ENCODE peak calls at places on chromosomes 3 and 15, in seven cellular contexts. X is coronary artery, D is HCT116, O is ovary, V is adrenal gland, Q is mucosa of descending colon, U is neural progenitor cell. W is an unnamed sample.

GRCh38 chr3:188007897-188008296 is 146.1 kb upstream of the LPP start:
- DNase-seq in X (no peak), D (no peak), O (no peak), V (no peak), Q (no peak), U (no peak), W (no peak)

GRCh38 chr3:22977042-22977441 is 226.1 kb upstream of the UBE2E2 start:
- DNase-seq in X (no peak), D (no peak), O (no peak), V (no peak), Q (no peak), U (no peak), W (no peak)

GRCh38 chr3:65678480-65678879 is 360.2 kb downstream of the MAGI1 start:
- DNase-seq in X (no peak), D (no peak), O (no peak), V (no peak), Q (no peak), U (peak), W (no peak)

GRCh38 chr3:122913539-122914100 is 113.9 kb downstream of the SEMA5B start:
- DNase-seq in X (peak), D (no peak), O (no peak), V (no peak), Q (no peak), U (no peak), W (no peak)

GRCh38 chr15:100256096-100256984 is 85.4 kb downstream of the ADAMTS17 start:
- DNase-seq in X (peak), D (no peak), O (no peak), V (no peak), Q (no peak), U (no peak), W (no peak)

GRCh38 chr3:173584834-173585831 is 187.6 kb downstream of the NLGN1 start:
- DNase-seq in X (no peak), D (no peak), O (no peak), V (peak), Q (peak), U (peak), W (peak)

GRCh38 chr15:31221936-31222515 is 104.6 kb upstream of the KLF13 start:
- DNase-seq in X (no peak), D (no peak), O (no peak), V (no peak), Q (no peak), U (no peak), W (no peak)

GRCh38 chr3:136135039-136135802 is 60.9 kb downstream of the MSL2 start:
- DNase-seq in X (no peak), D (no peak), O (no peak), V (no peak), Q (no peak), U (no peak), W (no peak)

GRCh38 chr15:37995461-37996347 is 61.3 kb downstream of the TMCO5A start:
- DNase-seq in X (no peak), D (peak), O (no peak), V (peak), Q (peak), U (peak), W (peak)

GRCh38 chr3:13111173-13111873 is 38.1 kb upstream of the IQSEC1 start:
- DNase-seq in X (peak), D (no peak), O (no peak), V (no peak), Q (peak), U (no peak), W (no peak)

GRCh38 chr3:45545476-45545875 is 49.1 kb upstream of the LIMD1 start:
- DNase-seq in X (no peak), D (no peak), O (no peak), V (peak), Q (no peak), U (no peak), W (peak)

GRCh38 chr15:39582286-39582976 is 1.6 kb downstream of the THBS1 start:
- DNase-seq in X (no peak), D (no peak), O (peak), V (no peak), Q (peak), U (no peak), W (peak)

GRCh38 chr3:124986153-124987143 is 51.9 kb upstream of the MUC13 start:
- DNase-seq in X (no peak), D (peak), O (no peak), V (peak), Q (peak), U (peak), W (peak)

GRCh38 chr15:63408514-63408913 is 26.9 kb upstream of the CA12 start:
- DNase-seq in X (no peak), D (no peak), O (no peak), V (no peak), Q (no peak), U (no peak), W (no peak)

GRCh38 chr15:100665570-100665969 is 63.2 kb downstream of the ASB7 start:
- DNase-seq in X (no peak), D (no peak), O (no peak), V (no peak), Q (no peak), U (no peak), W (no peak)

GRCh38 chr3:137770066-137770805 is 6.1 kb downstream of the SOX14 start:
- DNase-seq in X (no peak), D (no peak), O (no peak), V (no peak), Q (no peak), U (peak), W (no peak)

GRCh38 chr15:61835476-61836106 is 224.7 kb downstream of the VPS13C start:
- DNase-seq in X (no peak), D (peak), O (peak), V (peak), Q (peak), U (peak), W (peak)

GRCh38 chr3:197117107-197117506 is 87.5 kb upstream of the MELTF start:
- DNase-seq in X (no peak), D (no peak), O (no peak), V (no peak), Q (no peak), U (no peak), W (no peak)

GRCh38 chr3:65500398-65501306 is 538.1 kb downstream of the MAGI1 start:
- DNase-seq in X (no peak), D (no peak), O (no peak), V (no peak), Q (no peak), U (no peak), W (no peak)

GRCh38 chr3:189529468-189529867 is 101.7 kb upstream of the TP63 start:
- DNase-seq in X (no peak), D (no peak), O (no peak), V (no peak), Q (no peak), U (no peak), W (no peak)

GRCh38 chr15:56537881-56538280 is 72.9 kb upstream of the MNS1 start:
- DNase-seq in X (no peak), D (no peak), O (no peak), V (peak), Q (peak), U (no peak), W (no peak)

GRCh38 chr3:71428841-71429609 is 154.5 kb downstream of the FOXP1 start:
- DNase-seq in X (no peak), D (no peak), O (peak), V (peak), Q (peak), U (no peak), W (peak)

GRCh38 chr3:134083626-134084229 is 54.0 kb upstream of the SLCO2A1 start:
- DNase-seq in X (peak), D (no peak), O (no peak), V (no peak), Q (no peak), U (no peak), W (no peak)

GRCh38 chr15:64865126-64865997 is 23.6 kb downstream of the PLEKHO2 start:
- DNase-seq in X (no peak), D (no peak), O (no peak), V (no peak), Q (no peak), U (no peak), W (no peak)

GRCh38 chr15:75945953-75946352 is 42.3 kb downstream of the FBXO22 start:
- DNase-seq in X (no peak), D (no peak), O (no peak), V (no peak), Q (no peak), U (no peak), W (peak)

GRCh38 chr3:63429905-63430304 is 151.8 kb downstream of the SYNPR start:
- DNase-seq in X (no peak), D (no peak), O (no peak), V (no peak), Q (no peak), U (no peak), W (no peak)

GRCh38 chr15:52652984-52653383 is 26.2 kb downstream of the ATOSA start:
- DNase-seq in X (no peak), D (no peak), O (no peak), V (no peak), Q (peak), U (no peak), W (peak)

GRCh38 chr3:46065294-46065705 is 38.0 kb upstream of the XCR1 start:
- DNase-seq in X (no peak), D (peak), O (no peak), V (peak), Q (peak), U (no peak), W (no peak)

GRCh38 chr3:142866841-142867631 is 21.8 kb downstream of the PCOLCE2 start:
- DNase-seq in X (no peak), D (peak), O (no peak), V (no peak), Q (peak), U (peak), W (no peak)

GRCh38 chr15:42996871-42997270 is 76.3 kb upstream of the TTBK2 start:
- DNase-seq in X (no peak), D (no peak), O (no peak), V (no peak), Q (no peak), U (peak), W (no peak)

GRCh38 chr3:42491876-42492507 is 10.5 kb upstream of the VIPR1 start:
- DNase-seq in X (peak), D (no peak), O (no peak), V (no peak), Q (no peak), U (no peak), W (no peak)

GRCh38 chr3:112046599-112046998 is 12.1 kb downstream of the TMPRSS7 start:
- DNase-seq in X (no peak), D (no peak), O (no peak), V (no peak), Q (no peak), U (no peak), W (no peak)

GRCh38 chr3:143120716-143121239 is 1.2 kb downstream of the CHST2 start:
- DNase-seq in X (no peak), D (no peak), O (no peak), V (no peak), Q (peak), U (peak), W (peak)

GRCh38 chr3:61334783-61335182 is 83.5 kb upstream of the FHIT start:
- DNase-seq in X (no peak), D (no peak), O (no peak), V (no peak), Q (no peak), U (no peak), W (no peak)

GRCh38 chr15:69498987-69499386 is 46.4 kb downstream of the RPLP1 start:
- DNase-seq in X (no peak), D (no peak), O (no peak), V (no peak), Q (no peak), U (no peak), W (no peak)

GRCh38 chr3:12947504-12948369 is 106.4 kb upstream of the RPL32 start:
- DNase-seq in X (no peak), D (no peak), O (peak), V (peak), Q (peak), U (no peak), W (peak)

DNA sequence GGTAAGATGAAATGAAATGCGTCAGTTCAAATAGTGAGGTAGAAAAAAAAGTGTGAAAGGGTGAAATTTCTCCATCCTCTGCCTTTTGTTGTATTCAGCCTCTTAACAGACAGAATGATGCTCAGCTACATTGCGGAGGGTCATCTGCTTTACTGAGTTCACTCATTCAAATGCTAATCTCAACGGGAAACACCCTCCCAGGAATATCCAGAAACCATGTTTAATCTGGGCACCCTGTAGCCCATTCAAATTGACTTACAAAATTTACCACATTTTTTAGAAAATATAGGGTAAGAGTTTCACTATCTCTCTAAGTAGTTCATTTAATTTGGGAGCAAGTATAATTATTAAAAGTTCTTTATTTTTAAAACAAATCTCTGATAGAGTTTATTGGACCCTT is 42.9 kb downstream of the C3orf38 start:
- DNase-seq in X (no peak), D (no peak), O (no peak), V (no peak), Q (no peak), U (no peak), W (no peak)
- TF ChIP-seq CTCF in X (no peak), D (no peak), O (no peak), V (no peak), Q (no peak), U (no peak), W (no peak)

DNA sequence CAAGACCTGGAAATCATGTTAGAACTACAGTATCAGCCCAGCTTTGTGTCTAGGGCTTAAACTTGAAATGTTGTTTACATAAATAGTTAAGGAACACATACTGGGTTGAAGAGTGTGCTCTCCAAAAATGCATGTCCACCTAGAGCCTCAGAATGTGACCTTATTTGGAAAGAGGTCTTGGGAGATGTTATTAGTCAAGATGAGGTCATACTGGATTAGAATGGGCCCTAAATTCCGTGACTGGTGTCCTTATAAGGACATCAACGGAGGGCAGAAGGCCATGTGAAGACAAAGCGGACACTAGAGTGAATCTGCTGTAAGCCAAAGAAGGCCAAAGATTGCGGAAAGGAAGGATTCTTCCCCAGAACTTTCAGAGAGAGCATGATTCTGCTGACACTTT is 759.2 kb upstream of the CFAP20DC start:
- DNase-seq in X (no peak), D (no peak), O (no peak), V (no peak), Q (no peak), U (no peak), W (peak)
- H3K4me3 ChIP-seq in X (no peak), D (no peak), O (no peak), V (no peak), Q (no peak), U (no peak), W (no peak)

DNA sequence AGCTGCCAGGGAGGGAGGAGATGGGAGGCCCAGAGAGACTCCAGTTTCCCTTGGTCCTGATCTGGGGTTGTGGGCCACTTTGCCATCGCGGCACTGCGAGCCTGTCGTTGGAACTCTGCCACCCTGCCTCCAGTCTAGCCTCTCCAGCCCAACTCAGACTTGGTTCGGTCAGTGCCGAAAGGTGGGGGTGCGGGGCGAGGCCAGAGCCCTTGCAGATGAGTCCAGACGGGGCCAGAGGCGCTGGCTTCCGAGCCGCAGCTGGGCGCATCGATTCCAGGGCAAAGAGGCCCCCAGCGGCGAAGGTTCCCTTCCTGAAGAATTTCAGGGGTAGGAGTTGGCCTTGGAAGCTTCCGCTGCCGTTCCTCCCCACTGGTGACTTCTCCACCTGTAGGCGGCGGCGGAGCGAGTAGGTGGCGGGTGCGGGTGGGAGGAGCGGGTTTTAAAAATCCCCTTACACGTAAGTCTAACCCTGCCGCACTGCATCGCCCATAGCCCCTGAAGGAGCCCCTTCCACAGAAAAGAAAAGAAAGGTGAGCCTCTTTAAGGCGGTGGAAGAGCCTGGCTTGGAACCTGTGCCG is 5.1 kb downstream of the WNT5A start:
- DNase-seq in X (no peak), D (no peak), O (peak), V (no peak), Q (no peak), U (peak), W (peak)
- TF ChIP-seq CTCF in X (no peak), D (no peak), O (no peak), V (no peak), Q (no peak), U (peak), W (peak)

GRCh38 chr3:53193466-53194217 is 32.6 kb downstream of the PRKCD start:
- DNase-seq in X (no peak), D (no peak), O (peak), V (no peak), Q (no peak), U (peak), W (no peak)
- H3K4me3 ChIP-seq in X (peak), D (no peak), O (no peak), V (no peak), Q (no peak), U (no peak), W (no peak)

DNA sequence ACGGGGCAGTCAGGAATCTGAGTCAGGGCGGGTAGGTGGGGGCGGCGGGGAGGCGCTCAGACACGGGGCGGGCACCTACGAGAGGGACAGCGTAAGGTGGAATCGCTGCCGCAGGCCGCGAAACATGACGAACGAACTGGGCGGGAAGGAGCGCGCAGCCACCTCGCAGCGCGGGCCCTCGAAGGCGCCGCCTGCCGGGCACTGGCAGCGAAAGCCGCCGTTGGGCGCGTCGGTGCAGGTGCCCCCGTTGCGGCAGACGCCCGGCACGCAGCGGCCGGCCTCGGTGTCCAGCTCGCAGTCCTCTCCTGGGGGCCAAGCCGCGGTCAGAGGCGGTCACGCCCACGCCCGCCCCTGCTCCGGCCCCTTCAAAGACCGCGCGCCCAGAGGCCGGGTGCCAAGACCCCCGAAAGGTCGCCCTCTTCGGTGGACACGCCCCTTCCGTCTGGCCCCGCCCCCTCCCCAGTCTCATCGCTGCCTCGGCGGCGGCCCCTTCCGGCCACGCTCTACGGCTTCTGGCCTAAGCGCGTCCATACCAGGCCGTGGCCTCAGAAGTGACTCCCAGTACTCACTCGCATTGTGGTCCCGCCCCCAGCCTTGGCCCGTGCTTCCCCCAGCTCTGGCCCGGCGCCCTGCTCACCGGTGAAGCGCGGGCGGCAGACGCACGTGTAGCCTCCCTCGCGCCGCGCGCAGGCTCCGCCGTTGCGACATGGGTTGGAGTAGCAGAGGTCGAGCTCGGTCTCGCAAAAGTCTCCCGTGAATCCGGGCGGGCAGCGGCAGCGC is 6.4 kb downstream of the CELSR3 start:
- DNase-seq in X (peak), D (peak), O (peak), V (peak), Q (peak), U (peak), W (peak)
- TF ChIP-seq CTCF in X (peak), D (no peak), O (peak), V (peak), Q (peak), U (peak), W (peak)

DNA sequence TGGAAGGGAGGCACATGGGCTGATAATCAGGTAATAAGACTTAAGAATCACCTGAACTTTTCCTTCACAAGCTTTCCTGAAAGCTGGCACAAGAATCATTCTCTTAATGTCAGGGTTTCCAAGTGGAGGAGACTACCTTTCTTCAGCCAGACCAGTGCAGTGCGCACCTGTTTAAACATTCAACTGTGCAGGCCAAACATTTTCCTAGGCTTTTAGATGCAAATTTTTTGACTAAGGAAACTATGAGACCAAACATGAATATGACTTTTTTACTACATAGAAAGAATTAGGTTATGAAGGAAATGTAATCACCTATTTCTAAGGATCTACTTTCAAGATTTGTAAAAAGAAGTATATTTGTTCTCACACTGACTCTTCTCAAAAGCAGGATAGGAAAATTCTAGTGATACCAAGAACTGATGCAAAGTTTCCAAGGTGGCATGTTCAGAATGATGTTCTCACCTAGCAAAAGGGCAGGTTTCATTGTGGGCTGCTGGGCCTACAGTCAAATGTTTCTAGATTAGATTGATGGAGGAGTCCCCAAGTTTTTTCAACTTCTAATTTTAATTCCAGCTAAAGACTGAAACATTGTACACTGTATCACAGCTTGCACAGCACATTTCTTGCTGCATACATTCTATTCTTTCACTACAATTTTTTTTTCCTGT is 339.1 kb downstream of the TIGIT start:
- DNase-seq in X (no peak), D (no peak), O (no peak), V (no peak), Q (no peak), U (no peak), W (no peak)
- H3K4me3 ChIP-seq in X (no peak), D (no peak), O (no peak), V (no peak), Q (no peak), U (no peak), W (no peak)

W was measured in AG10803.